ENCODE peak calls at places on chromosomes 6 and 20, in seven cellular contexts. D is suprapubic skin, C is AG04450, V is choroid plexus epithelial cell, I is GM13976, O is nephron progenitor cell, F is pancreas. N is an unnamed sample.

GRCh38 chr20:61399433-61399832 is 147.4 kb downstream of the CDH4 start:
- DNase-seq in D (no peak), C (no peak), V (no peak), I (no peak), O (no peak), F (no peak), N (no peak)

GRCh38 chr20:37298190-37298939 is 8.9 kb downstream of the MANBAL start:
- DNase-seq in D (no peak), C (no peak), V (peak; percentile 58), I (no peak), O (no peak), F (no peak), N (no peak)

GRCh38 chr20:36017034-36017951 is 48.9 kb downstream of the CNBD2 start:
- DNase-seq in D (peak; percentile 53), C (peak; percentile 27), V (peak; percentile 85), I (no peak), O (no peak), F (peak; percentile 24), N (no peak)

GRCh38 chr20:18831830-18832229 is 18.2 kb downstream of the SCP2D1 start:
- DNase-seq in D (no peak), C (peak; percentile 4), V (no peak), I (no peak), O (no peak), F (no peak), N (no peak)

GRCh38 chr20:13672657-13673056 is 33.9 kb upstream of the TASP1 start:
- DNase-seq in D (no peak), C (no peak), V (no peak), I (no peak), O (no peak), F (no peak), N (no peak)

GRCh38 chr6:150857062-150857905 is 8.2 kb upstream of the MTHFD1L start:
- DNase-seq in D (no peak), C (peak; percentile 99), V (peak; percentile 99), I (no peak), O (no peak), F (no peak), N (no peak)

GRCh38 chr6:44216677-44217331 is at the start of gene MYMX:
- DNase-seq in D (no peak), C (no peak), V (no peak), I (no peak), O (peak; percentile 25), F (peak; percentile 78), N (no peak)

GRCh38 chr6:150325093-150325772 is 43.6 kb upstream of the IYD start:
- DNase-seq in D (no peak), C (no peak), V (no peak), I (no peak), O (no peak), F (no peak), N (no peak)

GRCh38 chr20:46939031-46939430 is 44.4 kb downstream of the EYA2 start:
- DNase-seq in D (no peak), C (no peak), V (peak; percentile 33), I (no peak), O (no peak), F (no peak), N (no peak)

GRCh38 chr6:49556429-49556837 is 6.0 kb downstream of the C6orf141 start:
- DNase-seq in D (no peak), C (no peak), V (peak; percentile 61), I (no peak), O (no peak), F (peak; percentile 60), N (no peak)

GRCh38 chr6:515267-515666 is 123.7 kb downstream of the IRF4 start:
- DNase-seq in D (no peak), C (no peak), V (no peak), I (no peak), O (no peak), F (no peak), N (no peak)

GRCh38 chr20:35604444-35604750 is 11.2 kb upstream of the SPAG4 start:
- DNase-seq in D (no peak), C (no peak), V (peak; percentile 24), I (no peak), O (no peak), F (no peak), N (no peak)

GRCh38 chr6:155120034-155120433 is 124.9 kb downstream of the TIAM2 start:
- DNase-seq in D (no peak), C (no peak), V (no peak), I (no peak), O (no peak), F (no peak), N (no peak)

GRCh38 chr6:123625697-123626096 is 11.1 kb downstream of the TRDN start:
- DNase-seq in D (no peak), C (no peak), V (no peak), I (no peak), O (no peak), F (no peak), N (no peak)

GRCh38 chr6:165936660-165937059 is 231.0 kb downstream of the TBXT start:
- DNase-seq in D (no peak), C (no peak), V (no peak), I (no peak), O (no peak), F (no peak), N (no peak)

GRCh38 chr20:63234693-63235398 is 859 bp upstream of the BIRC7 start:
- DNase-seq in D (no peak), C (no peak), V (no peak), I (peak; percentile 64), O (peak; percentile 63), F (no peak), N (no peak)

GRCh38 chr20:56551571-56551970 is 18.5 kb downstream of the FAM209B start:
- DNase-seq in D (no peak), C (no peak), V (no peak), I (no peak), O (no peak), F (no peak), N (no peak)

GRCh38 chr6:165834613-165835259 is 171.7 kb upstream of the PDE10A start:
- DNase-seq in D (no peak), C (no peak), V (peak; percentile 25), I (no peak), O (no peak), F (peak; percentile 89), N (no peak)

GRCh38 chr6:52189974-52190373 is 3.8 kb downstream of the IL17A start:
- DNase-seq in D (no peak), C (no peak), V (peak; percentile 1), I (no peak), O (no peak), F (no peak), N (no peak)

GRCh38 chr6:42431356-42431755 is 20.4 kb downstream of the TRERF1 start:
- DNase-seq in D (no peak), C (no peak), V (no peak), I (no peak), O (no peak), F (no peak), N (no peak)
- TF ChIP-seq CTCF in D (no peak), C (no peak), V (no peak), I (no peak), O (no peak), F (no peak), N (no peak)

GRCh38 chr20:42018979-42019378 is 400.8 kb upstream of the CHD6 start:
- DNase-seq in D (no peak), C (no peak), V (no peak), I (no peak), O (no peak), F (no peak), N (no peak)

GRCh38 chr20:42027746-42028268 is 409.6 kb upstream of the CHD6 start:
- DNase-seq in D (no peak), C (no peak), V (no peak), I (no peak), O (no peak), F (no peak), N (no peak)

GRCh38 chr20:42020316-42020715 is 402.1 kb upstream of the CHD6 start:
- DNase-seq in D (no peak), C (no peak), V (no peak), I (no peak), O (no peak), F (no peak), N (no peak)

GRCh38 chr20:42026599-42026998 is 408.4 kb upstream of the CHD6 start:
- DNase-seq in D (no peak), C (no peak), V (no peak), I (no peak), O (no peak), F (no peak), N (no peak)

DNA sequence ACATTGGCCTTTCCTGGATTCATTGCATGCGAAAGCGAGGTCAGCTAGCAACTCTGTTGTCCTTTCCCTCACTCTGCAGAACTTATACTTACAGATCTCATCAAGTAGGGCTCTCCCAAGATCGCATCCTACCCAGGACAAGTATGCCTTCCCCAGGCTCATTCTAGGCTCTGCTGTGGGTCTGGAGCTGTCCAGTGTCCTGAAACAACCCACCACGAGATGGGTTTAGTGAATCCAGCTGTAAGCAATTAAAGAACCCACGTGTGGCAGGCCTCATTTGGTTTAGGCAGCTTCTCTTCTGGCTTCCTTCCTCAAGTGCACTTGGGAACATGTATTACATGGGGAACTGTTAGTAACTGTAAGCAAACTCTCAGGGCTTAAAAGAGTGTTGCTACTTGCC is 406.5 kb upstream of the CHD6 start:
- DNase-seq in D (no peak), C (no peak), V (no peak), I (no peak), O (peak; percentile 76), F (no peak), N (no peak)
- TF ChIP-seq CTCF in D (no peak), C (no peak), V (no peak), I (no peak), O (no peak), F (no peak), N (no peak)

DNA sequence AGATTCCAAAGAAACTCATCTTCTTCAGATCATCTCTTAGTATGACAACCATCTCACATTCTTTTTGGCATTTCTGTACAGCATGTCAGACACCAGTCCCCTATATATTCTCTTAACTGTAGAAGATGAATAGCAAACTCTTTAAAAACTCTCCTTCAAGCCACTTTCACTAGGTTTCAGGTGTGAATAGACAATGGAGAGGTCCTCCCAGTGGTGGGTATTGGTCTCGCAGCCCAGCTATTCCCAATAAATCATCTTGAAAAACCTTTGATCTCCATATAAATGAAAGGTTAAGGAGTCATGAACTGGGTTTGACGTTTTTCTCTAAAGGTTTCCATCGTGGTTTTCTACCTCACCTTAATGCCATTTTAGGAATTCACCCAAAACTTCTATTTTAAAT is 180.0 kb downstream of the GJA1 start:
- DNase-seq in D (no peak), C (no peak), V (peak; percentile 26), I (no peak), O (no peak), F (no peak), N (no peak)
- TF ChIP-seq CTCF in D (no peak), C (peak; percentile 23), V (peak; percentile 44), I (no peak), O (no peak), F (no peak), N (no peak)

GRCh38 chr6:90149280-90149679 is 147.4 kb downstream of the BACH2 start:
- DNase-seq in D (no peak), C (no peak), V (no peak), I (no peak), O (no peak), F (no peak), N (no peak)
- TF ChIP-seq CTCF in D (no peak), C (no peak), V (no peak), I (no peak), O (no peak), F (no peak), N (no peak)

DNA sequence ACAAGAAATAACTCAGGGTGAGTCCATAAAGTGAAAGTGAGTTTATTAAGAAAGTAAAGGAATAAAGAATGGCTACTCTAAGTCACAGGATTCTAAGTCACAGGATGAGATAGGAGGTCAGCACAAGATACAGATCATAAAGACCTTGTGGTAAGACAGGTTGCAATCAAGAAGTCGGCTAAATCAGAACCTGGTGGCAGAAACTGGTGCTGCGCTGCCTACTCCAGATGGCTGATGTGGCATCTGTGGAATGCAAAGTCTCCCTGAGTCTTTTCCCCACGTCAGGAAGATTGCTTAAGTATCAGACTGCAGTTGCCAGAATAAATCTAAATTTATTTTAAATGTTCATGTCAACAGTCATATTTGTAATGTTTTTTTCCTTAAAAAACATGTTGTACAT is 10.7 kb upstream of the KCNK15 start:
- DNase-seq in D (no peak), C (no peak), V (peak; percentile 53), I (no peak), O (no peak), F (no peak), N (no peak)
- TF ChIP-seq CTCF in D (no peak), C (peak; percentile 51), V (peak; percentile 18), I (no peak), O (peak; percentile 11), F (no peak), N (no peak)